ENCODE peak calls at places on chromosome 20, in six cellular contexts. One of them, this sample, is unnamed.

GRCh38 chr20:3798908-3799248 is 2.8 kb downstream of the CDC25B start:
- DNase-seq in K562: no peak
- DNase-seq in H1: no peak
- DNase-seq in HepG2: no peak
- DNase-seq in GM12878: no peak
- DNase-seq in GM12892: no peak
- DNase-seq in this sample: no peak

GRCh38 chr20:61800359-61801064 is 265.2 kb downstream of the TAF4 start:
- DNase-seq in K562: no peak
- DNase-seq in H1: no peak
- DNase-seq in HepG2: no peak
- DNase-seq in GM12878: no peak
- DNase-seq in GM12892: no peak
- DNase-seq in this sample: no peak

GRCh38 chr20:51087306-51087705 is 64.4 kb upstream of the KCNG1 start:
- DNase-seq in K562: no peak
- DNase-seq in H1: no peak
- DNase-seq in HepG2: no peak
- DNase-seq in GM12878: no peak
- DNase-seq in GM12892: no peak
- DNase-seq in this sample: no peak

GRCh38 chr20:58431134-58431533 is 42.1 kb downstream of the VAPB start:
- DNase-seq in K562: no peak
- DNase-seq in H1: no peak
- DNase-seq in HepG2: no peak
- DNase-seq in GM12878: no peak
- DNase-seq in GM12892: no peak
- DNase-seq in this sample: no peak

GRCh38 chr20:259991-260390 is 2.5 kb downstream of the DEFB132 start:
- DNase-seq in K562: no peak
- DNase-seq in H1: no peak
- DNase-seq in HepG2: no peak
- DNase-seq in GM12878: no peak
- DNase-seq in GM12892: no peak
- DNase-seq in this sample: no peak

GRCh38 chr20:19457551-19457950 is 245.1 kb downstream of the SLC24A3 start:
- DNase-seq in K562: no peak
- DNase-seq in H1: no peak
- DNase-seq in HepG2: no peak
- DNase-seq in GM12878: no peak
- DNase-seq in GM12892: no peak
- DNase-seq in this sample: no peak

GRCh38 chr20:59159091-59159821 is 4.4 kb upstream of the ZNF831 start:
- DNase-seq in K562: no peak
- DNase-seq in H1: no peak
- DNase-seq in HepG2: no peak
- DNase-seq in GM12878: no peak
- DNase-seq in GM12892: no peak
- DNase-seq in this sample: no peak

GRCh38 chr20:52983726-52984450 is 11.7 kb downstream of the TSHZ2 start:
- DNase-seq in K562: no peak
- DNase-seq in H1: no peak
- DNase-seq in HepG2: no peak
- DNase-seq in GM12878: no peak
- DNase-seq in GM12892: no peak
- DNase-seq in this sample: no peak

GRCh38 chr20:49541733-49542513 is 26.0 kb downstream of the PTGIS start:
- DNase-seq in K562: peak; percentile 87
- DNase-seq in H1: no peak
- DNase-seq in HepG2: peak; percentile 90
- DNase-seq in GM12878: peak; percentile 35
- DNase-seq in GM12892: peak; percentile 53
- DNase-seq in this sample: peak; percentile 58

GRCh38 chr20:56003966-56004365 is 1.4 kb downstream of the CBLN4 start:
- DNase-seq in K562: no peak
- DNase-seq in H1: no peak
- DNase-seq in HepG2: no peak
- DNase-seq in GM12878: no peak
- DNase-seq in GM12892: no peak
- DNase-seq in this sample: no peak

GRCh38 chr20:58818585-58819285 is 32.0 kb downstream of the GNAS-AS1 start:
- DNase-seq in K562: no peak
- DNase-seq in H1: no peak
- DNase-seq in HepG2: no peak
- DNase-seq in GM12878: peak; percentile 3
- DNase-seq in GM12892: no peak
- DNase-seq in this sample: no peak

GRCh38 chr20:12695937-12696336 is 312.8 kb upstream of the SPTLC3 start:
- DNase-seq in K562: no peak
- DNase-seq in H1: no peak
- DNase-seq in HepG2: no peak
- DNase-seq in GM12878: no peak
- DNase-seq in GM12892: no peak
- DNase-seq in this sample: no peak

GRCh38 chr20:51092238-51092822 is 69.4 kb upstream of the KCNG1 start:
- DNase-seq in K562: no peak
- DNase-seq in H1: no peak
- DNase-seq in HepG2: no peak
- DNase-seq in GM12878: no peak
- DNase-seq in GM12892: no peak
- DNase-seq in this sample: no peak

GRCh38 chr20:31751126-31751525 is 12.0 kb downstream of the TPX2 start:
- DNase-seq in K562: no peak
- DNase-seq in H1: no peak
- DNase-seq in HepG2: no peak
- DNase-seq in GM12878: no peak
- DNase-seq in GM12892: no peak
- DNase-seq in this sample: no peak

GRCh38 chr20:52031574-52032303 is 159.8 kb downstream of the ZFP64 start:
- DNase-seq in K562: no peak
- DNase-seq in H1: no peak
- DNase-seq in HepG2: peak; percentile 95
- DNase-seq in GM12878: no peak
- DNase-seq in GM12892: no peak
- DNase-seq in this sample: no peak

GRCh38 chr20:32457476-32457986 is 99.4 kb downstream of the ASXL1 start:
- DNase-seq in K562: peak; percentile 31
- DNase-seq in H1: peak; percentile 81
- DNase-seq in HepG2: no peak
- DNase-seq in GM12878: no peak
- DNase-seq in GM12892: peak; percentile 75
- DNase-seq in this sample: peak; percentile 82

GRCh38 chr20:10185741-10186558 is 32.7 kb upstream of the SNAP25 start:
- DNase-seq in K562: no peak
- DNase-seq in H1: no peak
- DNase-seq in HepG2: peak; percentile 25
- DNase-seq in GM12878: no peak
- DNase-seq in GM12892: no peak
- DNase-seq in this sample: no peak
- TF ChIP-seq TAF1 in K562: no peak
- TF ChIP-seq TAF1 in H1: no peak
- TF ChIP-seq TAF1 in HepG2: no peak
- TF ChIP-seq TAF1 in GM12878: no peak
- TF ChIP-seq TAF1 in GM12892: no peak
- TF ChIP-seq TAF1 in this sample: no peak

DNA sequence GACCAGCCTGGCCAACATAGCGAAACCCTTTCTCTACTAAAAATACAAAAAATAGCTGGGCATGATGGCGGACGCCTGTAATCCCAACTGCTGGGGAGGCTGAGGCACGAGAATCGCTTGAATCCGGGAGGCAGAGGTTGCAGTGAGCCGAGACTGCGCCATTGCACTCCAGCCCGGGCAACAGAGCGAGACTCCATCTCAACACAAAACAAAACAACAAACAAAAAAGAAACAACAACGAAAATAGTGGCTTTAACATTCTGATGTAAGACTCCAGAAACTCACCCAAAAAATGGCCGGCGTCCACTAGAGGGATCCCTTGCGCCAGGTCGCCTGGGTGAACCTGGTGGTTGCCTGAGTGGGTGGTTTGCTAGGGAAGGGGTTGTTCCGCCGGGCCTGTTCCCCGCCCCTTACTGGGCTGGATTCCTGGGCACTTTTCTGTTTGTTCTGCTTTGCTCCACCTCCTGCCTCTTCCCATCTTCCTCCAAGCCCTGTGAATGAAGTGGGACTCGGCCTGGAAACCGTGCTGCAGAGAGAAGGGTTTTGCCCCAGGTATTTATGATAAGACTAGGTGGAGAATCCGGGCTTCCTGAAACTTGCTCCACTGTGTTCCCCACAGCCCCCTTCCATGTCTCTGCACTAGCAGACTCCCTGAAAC is 1.5 kb downstream of the PABPC1L start:
- DNase-seq in K562: peak; percentile 83
- DNase-seq in H1: peak; percentile 80
- DNase-seq in HepG2: peak; percentile 96
- DNase-seq in GM12878: no peak
- DNase-seq in GM12892: no peak
- DNase-seq in this sample: peak; percentile 55
- TF ChIP-seq TAF1 in K562: no peak
- TF ChIP-seq TAF1 in H1: peak; percentile 52
- TF ChIP-seq TAF1 in HepG2: peak; percentile 60
- TF ChIP-seq TAF1 in GM12878: no peak
- TF ChIP-seq TAF1 in GM12892: no peak
- TF ChIP-seq TAF1 in this sample: no peak

GRCh38 chr20:1674361-1674760 is 16.8 kb upstream of the SIRPG start:
- DNase-seq in K562: no peak
- DNase-seq in H1: no peak
- DNase-seq in HepG2: no peak
- DNase-seq in GM12878: no peak
- DNase-seq in GM12892: no peak
- DNase-seq in this sample: no peak
- TF ChIP-seq TAF1 in K562: no peak
- TF ChIP-seq TAF1 in H1: no peak
- TF ChIP-seq TAF1 in HepG2: no peak
- TF ChIP-seq TAF1 in GM12878: no peak
- TF ChIP-seq TAF1 in GM12892: no peak
- TF ChIP-seq TAF1 in this sample: no peak

DNA sequence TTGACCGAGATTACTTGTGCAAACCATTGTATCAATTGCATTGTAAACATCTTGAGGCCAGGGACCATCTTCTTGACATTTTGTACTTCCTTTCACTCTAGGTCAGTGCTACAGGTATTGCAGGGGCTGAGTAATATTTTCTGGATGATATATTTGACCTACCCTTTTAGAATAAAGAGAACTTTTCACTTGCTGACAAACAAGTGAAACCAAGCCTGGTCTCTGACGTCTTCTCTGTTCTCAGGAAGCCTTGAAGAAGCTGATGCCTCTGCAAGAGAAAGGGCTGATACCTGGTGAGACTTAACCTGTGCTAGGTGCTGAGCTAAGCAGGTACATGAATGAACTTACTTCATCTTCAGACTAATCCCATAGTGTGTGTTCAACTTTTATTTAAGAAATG is 60.5 kb upstream of the GGTLC1 start:
- DNase-seq in K562: no peak
- DNase-seq in H1: no peak
- DNase-seq in HepG2: no peak
- DNase-seq in GM12878: no peak
- DNase-seq in GM12892: no peak
- DNase-seq in this sample: no peak
- TF ChIP-seq TAF1 in K562: no peak
- TF ChIP-seq TAF1 in H1: no peak
- TF ChIP-seq TAF1 in HepG2: no peak
- TF ChIP-seq TAF1 in GM12878: no peak
- TF ChIP-seq TAF1 in GM12892: no peak
- TF ChIP-seq TAF1 in this sample: no peak

GRCh38 chr20:44851545-44851944 is 34.0 kb upstream of the YWHAB start:
- DNase-seq in K562: no peak
- DNase-seq in H1: no peak
- DNase-seq in HepG2: no peak
- DNase-seq in GM12878: no peak
- DNase-seq in GM12892: no peak
- DNase-seq in this sample: no peak
- TF ChIP-seq TAF1 in K562: no peak
- TF ChIP-seq TAF1 in H1: no peak
- TF ChIP-seq TAF1 in HepG2: no peak
- TF ChIP-seq TAF1 in GM12878: no peak
- TF ChIP-seq TAF1 in GM12892: no peak
- TF ChIP-seq TAF1 in this sample: no peak

DNA sequence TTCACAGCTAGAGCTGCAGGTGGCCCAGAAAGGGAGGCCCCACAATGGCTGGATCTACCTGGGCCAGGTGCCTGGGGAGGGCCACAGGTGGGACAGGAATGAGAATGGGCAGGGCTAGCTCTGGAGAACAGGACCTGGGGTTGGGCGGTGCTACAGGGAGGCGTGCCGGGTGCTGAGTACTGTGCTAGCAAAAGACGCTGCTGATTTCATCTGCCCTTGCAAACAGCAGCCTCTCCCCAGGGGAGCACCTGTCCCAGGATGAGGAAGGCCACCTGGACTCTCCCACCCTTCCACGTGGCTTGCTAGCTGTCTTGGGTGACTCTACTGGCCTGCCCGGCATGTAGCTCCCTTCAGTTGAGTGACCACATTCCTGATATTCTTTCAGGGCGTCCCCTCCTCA is 6.6 kb upstream of the YTHDF1 start:
- DNase-seq in K562: no peak
- DNase-seq in H1: no peak
- DNase-seq in HepG2: no peak
- DNase-seq in GM12878: no peak
- DNase-seq in GM12892: no peak
- DNase-seq in this sample: no peak
- TF ChIP-seq TAF1 in K562: no peak
- TF ChIP-seq TAF1 in H1: no peak
- TF ChIP-seq TAF1 in HepG2: no peak
- TF ChIP-seq TAF1 in GM12878: no peak
- TF ChIP-seq TAF1 in GM12892: no peak
- TF ChIP-seq TAF1 in this sample: no peak

This sample was measured in GM12891.